ENCODE peak calls at places on chromosome 15, in seven cellular contexts. P is pancreas, L is OCI-LY7, T is Peyer's patch, M is fibroblast of lung, H is A549, V is upper lobe of right lung. C is an unnamed sample.

GRCh38 chr15:63698731-63699130 is 101.5 kb downstream of the FBXL22 start:
- DNase-seq in P (no peak), L (no peak), T (no peak), M (no peak), H (no peak), V (no peak), C (no peak)

GRCh38 chr15:72319360-72319984 is 485 bp downstream of the CELF6 start:
- DNase-seq in P (peak; percentile 83), L (no peak), T (peak; percentile 72), M (peak; percentile 55), H (peak; percentile 82), V (peak; percentile 87), C (peak; percentile 90)

GRCh38 chr15:38267416-38268022 is 14.9 kb downstream of the SPRED1 start:
- DNase-seq in P (no peak), L (no peak), T (no peak), M (peak; percentile 60), H (no peak), V (no peak), C (no peak)

GRCh38 chr15:40038654-40039543 is at the start of gene SRP14:
- DNase-seq in P (peak; percentile 86), L (peak; percentile 96), T (peak; percentile 94), M (peak; percentile 93), H (peak; percentile 78), V (peak; percentile 98), C (peak; percentile 99)

GRCh38 chr15:51425517-51426033 is 84.1 kb downstream of the GLDN start:
- DNase-seq in P (no peak), L (no peak), T (no peak), M (no peak), H (no peak), V (no peak), C (no peak)

GRCh38 chr15:95265419-95265997 is 1034.1 kb downstream of the MCTP2 start:
- DNase-seq in P (no peak), L (no peak), T (no peak), M (no peak), H (no peak), V (no peak), C (no peak)

GRCh38 chr15:70526221-70526973 is 237.0 kb downstream of the UACA start:
- DNase-seq in P (no peak), L (peak; percentile 38), T (no peak), M (peak; percentile 69), H (peak; percentile 85), V (no peak), C (no peak)

GRCh38 chr15:39495871-39496459 is 84.9 kb upstream of the THBS1 start:
- DNase-seq in P (no peak), L (no peak), T (no peak), M (peak; percentile 68), H (no peak), V (no peak), C (no peak)

GRCh38 chr15:93266291-93266690 is 177.3 kb upstream of the RGMA start:
- DNase-seq in P (no peak), L (no peak), T (no peak), M (no peak), H (no peak), V (no peak), C (no peak)

GRCh38 chr15:24878153-24878552 is 76.6 kb upstream of the SNRPN start:
- DNase-seq in P (peak; percentile 22), L (no peak), T (no peak), M (peak; percentile 54), H (no peak), V (peak; percentile 68), C (no peak)

GRCh38 chr15:25883860-25884259 is 20.7 kb upstream of the ATP10A start:
- DNase-seq in P (no peak), L (no peak), T (no peak), M (peak; percentile 99), H (peak; percentile 46), V (no peak), C (no peak)

GRCh38 chr15:84598993-84599392 is 1.8 kb upstream of the ZSCAN2 start:
- DNase-seq in P (no peak), L (peak; percentile 68), T (no peak), M (peak; percentile 55), H (peak; percentile 95), V (no peak), C (no peak)

GRCh38 chr15:70611286-70611685 is 152.1 kb downstream of the UACA start:
- DNase-seq in P (no peak), L (no peak), T (no peak), M (no peak), H (no peak), V (no peak), C (no peak)

GRCh38 chr15:31347981-31348803 is 21.6 kb downstream of the KLF13 start:
- DNase-seq in P (no peak), L (no peak), T (no peak), M (no peak), H (no peak), V (peak; percentile 55), C (no peak)

GRCh38 chr15:62569460-62570404 is 404.6 kb upstream of the C2CD4B start:
- DNase-seq in P (peak; percentile 81), L (no peak), T (peak; percentile 79), M (peak; percentile 87), H (peak; percentile 79), V (peak; percentile 83), C (peak; percentile 95)

GRCh38 chr15:33852570-33852969 is 115.7 kb upstream of the CHRM5 start:
- DNase-seq in P (no peak), L (no peak), T (no peak), M (peak; percentile 85), H (peak; percentile 18), V (no peak), C (no peak)

GRCh38 chr15:76861815-76862397 is 43.2 kb downstream of the SCAPER start:
- DNase-seq in P (no peak), L (no peak), T (no peak), M (no peak), H (no peak), V (no peak), C (no peak)

GRCh38 chr15:63481105-63481810 is 23.1 kb upstream of the USP3 start:
- DNase-seq in P (no peak), L (no peak), T (no peak), M (no peak), H (peak; percentile 54), V (no peak), C (no peak)

GRCh38 chr15:71262599-71262998 is 147.3 kb downstream of the THSD4 start:
- DNase-seq in P (no peak), L (no peak), T (no peak), M (no peak), H (no peak), V (no peak), C (no peak)

GRCh38 chr15:101295607-101296225 is 668 bp upstream of the SNRPA1 start:
- DNase-seq in P (no peak), L (no peak), T (no peak), M (peak; percentile 27), H (no peak), V (no peak), C (no peak)
- H3K4me3 ChIP-seq in P (peak overlapping the region; percentile 93), L (peak overlapping the region; percentile 90), T (peak overlapping the region; percentile 76), M (peak overlapping the region; percentile 89), H (peak overlapping the region; percentile 95), V (peak overlapping the region; percentile 72), C (peak overlapping the region; percentile 83)

GRCh38 chr15:82807920-82808633 is 1.4 kb upstream of the WHAMM start:
- DNase-seq in P (no peak), L (peak; percentile 57), T (no peak), M (no peak), H (no peak), V (no peak), C (no peak)
- H3K4me1 ChIP-seq in P (peaks cover 16% of the 10 kb centered on the region), L (peaks cover 63% of the 10 kb centered on the region), T (no peaks in the 10 kb centered on the region), M (no peaks in the 10 kb centered on the region), H (peaks cover 17% of the 10 kb centered on the region), V (peaks cover 23% of the 10 kb centered on the region), C (no peaks in the 10 kb centered on the region)

GRCh38 chr15:45640610-45641009 is 5.8 kb downstream of the SQOR start:
- DNase-seq in P (no peak), L (no peak), T (no peak), M (peak; percentile 90), H (peak; percentile 44), V (no peak), C (no peak)

GRCh38 chr15:45645026-45645980 is 10.5 kb downstream of the SQOR start:
- DNase-seq in P (no peak), L (no peak), T (no peak), M (peak; percentile 74), H (no peak), V (no peak), C (peak; percentile 57)

GRCh38 chr15:45641374-45641778 is 6.5 kb downstream of the SQOR start:
- DNase-seq in P (no peak), L (no peak), T (no peak), M (peak; percentile 72), H (peak; percentile 81), V (no peak), C (no peak)

GRCh38 chr15:45644437-45644836 is 9.6 kb downstream of the SQOR start:
- DNase-seq in P (no peak), L (no peak), T (no peak), M (no peak), H (no peak), V (no peak), C (no peak)

GRCh38 chr15:45642203-45642932 is 7.5 kb downstream of the SQOR start:
- DNase-seq in P (no peak), L (no peak), T (no peak), M (peak; percentile 89), H (no peak), V (no peak), C (peak; percentile 68)
- H3K4me3 ChIP-seq in P (no peak overlapping the region), L (no peak overlapping the region), T (no peak overlapping the region), M (peak overlapping the region; percentile 13), H (peak overlapping the region; percentile 29), V (no peak overlapping the region), C (no peak overlapping the region)

DNA sequence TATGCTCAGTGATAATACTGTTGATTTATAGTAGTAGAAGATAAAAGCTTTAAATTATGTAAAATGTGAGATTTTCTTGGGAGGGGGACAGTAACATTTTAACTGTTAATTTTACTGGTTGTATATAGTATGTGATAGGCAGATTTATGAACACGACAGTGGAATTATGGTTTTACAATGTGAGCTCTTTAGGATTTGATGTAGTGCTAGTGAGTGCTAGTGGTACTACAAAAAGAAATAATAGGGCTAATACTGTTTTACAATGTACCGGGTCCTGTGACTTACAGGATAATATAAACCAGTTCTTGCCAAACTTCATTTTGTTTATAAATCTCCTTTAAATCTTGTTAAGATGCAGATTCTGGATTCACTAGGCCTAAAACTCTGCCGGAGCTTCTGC is 165.7 kb downstream of the TCF12 start:
- DNase-seq in P (no peak), L (no peak), T (no peak), M (no peak), H (no peak), V (no peak), C (no peak)
- H3K4me1 ChIP-seq in P (peaks cover 14% of the 10 kb centered on the region), L (peaks cover 8% of the 10 kb centered on the region), T (no peaks in the 10 kb centered on the region), M (no peaks in the 10 kb centered on the region), H (peaks cover 17% of the 10 kb centered on the region), V (peaks cover 8% of the 10 kb centered on the region), C (peaks cover 3% of the 10 kb centered on the region)